ENCODE peak calls at places on chromosomes 12 and 14, in six cellular contexts. One of them, this sample, is unnamed. For H3K9me3, the result is how much of the 10 kb centered on the place peaks cover.

GRCh38 chr12:111244673-111245072 is 124.2 kb downstream of the PHETA1 start:
- DNase-seq in H9: no peak
- DNase-seq in K562: no peak
- DNase-seq in mammary epithelial cell: no peak
- DNase-seq in fibroblast of lung: no peak
- DNase-seq in HCT116: no peak
- DNase-seq in this sample: no peak

GRCh38 chr14:93035917-93036651 is 79.6 kb downstream of the ITPK1 start:
- DNase-seq in H9: no peak
- DNase-seq in K562: peak
- DNase-seq in mammary epithelial cell: peak
- DNase-seq in fibroblast of lung: peak
- DNase-seq in HCT116: no peak
- DNase-seq in this sample: no peak

GRCh38 chr14:101001311-101002069 is 98.0 kb upstream of the RTL1 start:
- DNase-seq in H9: no peak
- DNase-seq in K562: no peak
- DNase-seq in mammary epithelial cell: peak
- DNase-seq in fibroblast of lung: peak
- DNase-seq in HCT116: no peak
- DNase-seq in this sample: no peak

GRCh38 chr14:93531644-93532043 is 100.9 kb downstream of the UNC79 start:
- DNase-seq in H9: no peak
- DNase-seq in K562: no peak
- DNase-seq in mammary epithelial cell: no peak
- DNase-seq in fibroblast of lung: no peak
- DNase-seq in HCT116: no peak
- DNase-seq in this sample: no peak

GRCh38 chr12:188910-189621 is 24.9 kb downstream of the SLC6A12 start:
- DNase-seq in H9: peak
- DNase-seq in K562: peak
- DNase-seq in mammary epithelial cell: no peak
- DNase-seq in fibroblast of lung: peak
- DNase-seq in HCT116: no peak
- DNase-seq in this sample: no peak

GRCh38 chr12:111121840-111122239 is 201.5 kb upstream of the MYL2 start:
- DNase-seq in H9: no peak
- DNase-seq in K562: no peak
- DNase-seq in mammary epithelial cell: no peak
- DNase-seq in fibroblast of lung: no peak
- DNase-seq in HCT116: no peak
- DNase-seq in this sample: no peak

GRCh38 chr14:64235652-64236640 is 58.2 kb downstream of the ESR2 start:
- DNase-seq in H9: no peak
- DNase-seq in K562: no peak
- DNase-seq in mammary epithelial cell: no peak
- DNase-seq in fibroblast of lung: no peak
- DNase-seq in HCT116: no peak
- DNase-seq in this sample: no peak

GRCh38 chr14:37186865-37187264 is 10.9 kb upstream of the MIPOL1 start:
- DNase-seq in H9: no peak
- DNase-seq in K562: no peak
- DNase-seq in mammary epithelial cell: no peak
- DNase-seq in fibroblast of lung: no peak
- DNase-seq in HCT116: no peak
- DNase-seq in this sample: no peak

GRCh38 chr14:58354817-58355216 is 40.9 kb upstream of the TOMM20L start:
- DNase-seq in H9: no peak
- DNase-seq in K562: no peak
- DNase-seq in mammary epithelial cell: no peak
- DNase-seq in fibroblast of lung: no peak
- DNase-seq in HCT116: no peak
- DNase-seq in this sample: no peak

GRCh38 chr12:72330291-72330690 is 58.1 kb downstream of the TRHDE start:
- DNase-seq in H9: peak
- DNase-seq in K562: no peak
- DNase-seq in mammary epithelial cell: no peak
- DNase-seq in fibroblast of lung: peak
- DNase-seq in HCT116: no peak
- DNase-seq in this sample: no peak

GRCh38 chr12:117444781-117445180 is 83.4 kb upstream of the NOS1 start:
- DNase-seq in H9: no peak
- DNase-seq in K562: no peak
- DNase-seq in mammary epithelial cell: no peak
- DNase-seq in fibroblast of lung: no peak
- DNase-seq in HCT116: no peak
- DNase-seq in this sample: no peak

GRCh38 chr12:68780731-68781130 is 27.2 kb upstream of the MDM2 start:
- DNase-seq in H9: no peak
- DNase-seq in K562: no peak
- DNase-seq in mammary epithelial cell: no peak
- DNase-seq in fibroblast of lung: no peak
- DNase-seq in HCT116: no peak
- DNase-seq in this sample: no peak

GRCh38 chr14:21093769-21094681 is 4.4 kb downstream of the ZNF219 start:
- DNase-seq in H9: peak
- DNase-seq in K562: no peak
- DNase-seq in mammary epithelial cell: no peak
- DNase-seq in fibroblast of lung: no peak
- DNase-seq in HCT116: no peak
- DNase-seq in this sample: peak

GRCh38 chr12:54126696-54127537 is 61.9 kb downstream of the SMUG1 start:
- DNase-seq in H9: peak
- DNase-seq in K562: no peak
- DNase-seq in mammary epithelial cell: peak
- DNase-seq in fibroblast of lung: peak
- DNase-seq in HCT116: no peak
- DNase-seq in this sample: peak

GRCh38 chr12:46267618-46268348 is 1.1 kb downstream of the SLC38A1 start:
- DNase-seq in H9: no peak
- DNase-seq in K562: peak
- DNase-seq in mammary epithelial cell: peak
- DNase-seq in fibroblast of lung: peak
- DNase-seq in HCT116: no peak
- DNase-seq in this sample: peak

GRCh38 chr12:100391856-100392255 is 35.0 kb downstream of the SLC17A8 start:
- DNase-seq in H9: no peak
- DNase-seq in K562: no peak
- DNase-seq in mammary epithelial cell: no peak
- DNase-seq in fibroblast of lung: peak
- DNase-seq in HCT116: no peak
- DNase-seq in this sample: peak

GRCh38 chr12:3604750-3605638 is 114.0 kb downstream of the PRMT8 start:
- DNase-seq in H9: peak
- DNase-seq in K562: no peak
- DNase-seq in mammary epithelial cell: peak
- DNase-seq in fibroblast of lung: no peak
- DNase-seq in HCT116: no peak
- DNase-seq in this sample: peak

GRCh38 chr12:94185801-94186200 is 37.4 kb downstream of the PLXNC1 start:
- DNase-seq in H9: no peak
- DNase-seq in K562: no peak
- DNase-seq in mammary epithelial cell: no peak
- DNase-seq in fibroblast of lung: no peak
- DNase-seq in HCT116: no peak
- DNase-seq in this sample: no peak

GRCh38 chr14:60079723-60080122 is 12.0 kb upstream of the PCNX4 start:
- DNase-seq in H9: no peak
- DNase-seq in K562: no peak
- DNase-seq in mammary epithelial cell: no peak
- DNase-seq in fibroblast of lung: no peak
- DNase-seq in HCT116: no peak
- DNase-seq in this sample: no peak

GRCh38 chr14:38808734-38809455 is 294.1 kb downstream of the SEC23A start:
- DNase-seq in H9: peak
- DNase-seq in K562: no peak
- DNase-seq in mammary epithelial cell: peak
- DNase-seq in fibroblast of lung: no peak
- DNase-seq in HCT116: peak
- DNase-seq in this sample: peak

GRCh38 chr14:61106627-61107147 is 125.6 kb downstream of the SLC38A6 start:
- DNase-seq in H9: peak
- DNase-seq in K562: no peak
- DNase-seq in mammary epithelial cell: no peak
- DNase-seq in fibroblast of lung: no peak
- DNase-seq in HCT116: no peak
- DNase-seq in this sample: no peak

GRCh38 chr14:36773136-36773540 is 111.5 kb downstream of the PAX9 start:
- DNase-seq in H9: no peak
- DNase-seq in K562: peak
- DNase-seq in mammary epithelial cell: peak
- DNase-seq in fibroblast of lung: no peak
- DNase-seq in HCT116: peak
- DNase-seq in this sample: no peak

GRCh38 chr14:95421741-95422140 is 94.7 kb downstream of the SYNE3 start:
- DNase-seq in H9: no peak
- DNase-seq in K562: no peak
- DNase-seq in mammary epithelial cell: no peak
- DNase-seq in fibroblast of lung: no peak
- DNase-seq in HCT116: no peak
- DNase-seq in this sample: no peak

GRCh38 chr14:95428557-95428956 is 87.9 kb downstream of the SYNE3 start:
- DNase-seq in H9: no peak
- DNase-seq in K562: no peak
- DNase-seq in mammary epithelial cell: no peak
- DNase-seq in fibroblast of lung: no peak
- DNase-seq in HCT116: no peak
- DNase-seq in this sample: no peak

GRCh38 chr14:95424533-95424932 is 91.9 kb downstream of the SYNE3 start:
- DNase-seq in H9: no peak
- DNase-seq in K562: no peak
- DNase-seq in mammary epithelial cell: no peak
- DNase-seq in fibroblast of lung: peak
- DNase-seq in HCT116: no peak
- DNase-seq in this sample: no peak

GRCh38 chr14:95425369-95426115 is 90.9 kb downstream of the SYNE3 start:
- DNase-seq in H9: no peak
- DNase-seq in K562: no peak
- DNase-seq in mammary epithelial cell: no peak
- DNase-seq in fibroblast of lung: no peak
- DNase-seq in HCT116: no peak
- DNase-seq in this sample: no peak

GRCh38 chr14:95426116-95426475 is 90.4 kb downstream of the SYNE3 start:
- DNase-seq in H9: no peak
- DNase-seq in K562: no peak
- DNase-seq in mammary epithelial cell: no peak
- DNase-seq in fibroblast of lung: no peak
- DNase-seq in HCT116: no peak
- DNase-seq in this sample: no peak
- H3K27ac ChIP-seq in H9: no peak
- H3K27ac ChIP-seq in K562: no peak
- H3K27ac ChIP-seq in mammary epithelial cell: no peak
- H3K27ac ChIP-seq in fibroblast of lung: no peak
- H3K27ac ChIP-seq in HCT116: no peak
- H3K27ac ChIP-seq in this sample: no peak

GRCh38 chr12:114668151-114668891 is 15.7 kb downstream of the TBX3 start:
- DNase-seq in H9: peak
- DNase-seq in K562: peak
- DNase-seq in mammary epithelial cell: peak
- DNase-seq in fibroblast of lung: peak
- DNase-seq in HCT116: peak
- DNase-seq in this sample: peak

GRCh38 chr12:114668905-114669304 is 15.1 kb downstream of the TBX3 start:
- DNase-seq in H9: no peak
- DNase-seq in K562: no peak
- DNase-seq in mammary epithelial cell: no peak
- DNase-seq in fibroblast of lung: no peak
- DNase-seq in HCT116: no peak
- DNase-seq in this sample: no peak

GRCh38 chr12:114665411-114666181 is 18.4 kb downstream of the TBX3 start:
- DNase-seq in H9: peak
- DNase-seq in K562: no peak
- DNase-seq in mammary epithelial cell: no peak
- DNase-seq in fibroblast of lung: no peak
- DNase-seq in HCT116: no peak
- DNase-seq in this sample: no peak

GRCh38 chr12:114667669-114668150 is 16.3 kb downstream of the TBX3 start:
- DNase-seq in H9: no peak
- DNase-seq in K562: no peak
- DNase-seq in mammary epithelial cell: no peak
- DNase-seq in fibroblast of lung: no peak
- DNase-seq in HCT116: no peak
- DNase-seq in this sample: no peak

DNA sequence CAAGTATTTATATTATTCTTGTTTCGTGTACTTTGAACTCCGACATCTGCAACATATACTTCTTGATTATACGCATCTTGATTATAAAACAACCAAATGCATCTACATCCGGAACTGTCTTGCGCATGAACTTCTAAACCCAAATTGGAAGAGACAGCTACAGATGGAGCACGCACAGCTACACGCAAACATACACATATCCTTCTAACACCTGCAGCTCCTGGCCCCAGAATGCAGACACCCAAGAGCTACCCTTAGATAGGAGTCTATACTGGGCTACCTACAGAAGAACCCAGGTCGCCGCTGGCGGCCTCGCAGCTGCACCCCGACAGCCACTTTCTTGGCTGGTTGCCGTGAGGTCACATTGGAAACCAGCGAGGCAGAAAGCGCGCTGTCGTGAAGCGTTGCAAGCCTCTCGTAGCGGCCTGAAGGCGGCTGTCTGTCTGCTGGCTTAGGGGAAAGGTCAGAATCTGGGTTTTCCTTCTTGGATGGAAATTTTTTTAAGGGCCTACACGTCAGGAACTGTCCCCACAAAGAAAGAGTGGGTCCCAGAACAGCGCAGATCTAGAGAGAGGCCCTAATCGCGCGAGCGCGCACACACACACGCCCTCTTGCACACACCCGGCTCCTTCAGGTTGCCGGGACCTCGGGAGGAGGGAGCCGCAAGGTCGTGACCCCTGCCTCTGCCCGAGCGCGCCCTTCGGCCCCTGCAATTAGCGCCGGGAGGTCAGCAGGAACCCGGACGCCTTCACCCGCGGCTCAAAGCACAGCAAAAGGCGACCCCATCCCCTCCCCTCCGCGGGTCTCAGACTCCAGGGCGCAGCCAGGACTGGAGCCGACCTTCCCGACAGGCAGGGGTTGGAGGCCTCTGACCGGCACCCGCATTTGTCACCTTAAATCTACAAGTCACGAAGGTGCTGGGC is 17.0 kb downstream of the TBX3 start:
- DNase-seq in H9: peak
- DNase-seq in K562: no peak
- DNase-seq in mammary epithelial cell: no peak
- DNase-seq in fibroblast of lung: no peak
- DNase-seq in HCT116: no peak
- DNase-seq in this sample: no peak
- H3K9ac ChIP-seq in H9: no peak
- H3K9ac ChIP-seq in K562: no peak
- H3K9ac ChIP-seq in mammary epithelial cell: no peak
- H3K9ac ChIP-seq in fibroblast of lung: no peak
- H3K9ac ChIP-seq in HCT116: no peak
- H3K9ac ChIP-seq in this sample: peak

GRCh38 chr12:58086006-58086405 is 144.6 kb downstream of the ATP23 start:
- DNase-seq in H9: no peak
- DNase-seq in K562: no peak
- DNase-seq in mammary epithelial cell: no peak
- DNase-seq in fibroblast of lung: no peak
- DNase-seq in HCT116: no peak
- DNase-seq in this sample: no peak
- H3K9me3 ChIP-seq in H9: under half
- H3K9me3 ChIP-seq in K562: under half
- H3K9me3 ChIP-seq in mammary epithelial cell: under half
- H3K9me3 ChIP-seq in fibroblast of lung: under half
- H3K9me3 ChIP-seq in HCT116: under half
- H3K9me3 ChIP-seq in this sample: under half

GRCh38 chr12:96878704-96879103 is 28.4 kb upstream of the NEDD1 start:
- DNase-seq in H9: no peak
- DNase-seq in K562: no peak
- DNase-seq in mammary epithelial cell: no peak
- DNase-seq in fibroblast of lung: peak
- DNase-seq in HCT116: no peak
- DNase-seq in this sample: no peak
- H3K27ac ChIP-seq in H9: no peak
- H3K27ac ChIP-seq in K562: no peak
- H3K27ac ChIP-seq in mammary epithelial cell: no peak
- H3K27ac ChIP-seq in fibroblast of lung: no peak
- H3K27ac ChIP-seq in HCT116: no peak
- H3K27ac ChIP-seq in this sample: no peak